ENCODE peak calls at places on chromosome 6, in five cellular contexts. K, L, W, M and D are unnamed samples. For H3K4me1, the result is how much of the 10 kb centered on the place peaks cover.

GRCh38 chr6:131682427-131682826 is 18.8 kb downstream of the OR2A4 start:
- DNase-seq in K (no peak), L (no peak), W (no peak), M (no peak), D (no peak)

GRCh38 chr6:123193298-123193697 is 197.3 kb downstream of the CLVS2 start:
- DNase-seq in K (no peak), L (no peak), W (no peak), M (no peak), D (no peak)

GRCh38 chr6:9938801-9939200 is 476.1 kb downstream of the TFAP2A start:
- DNase-seq in K (no peak), L (no peak), W (no peak), M (no peak), D (peak)

GRCh38 chr6:127341471-127342202 is 1.8 kb downstream of the ECHDC1 start:
- DNase-seq in K (no peak), L (no peak), W (no peak), M (no peak), D (no peak)

GRCh38 chr6:110689275-110689935 is 125.9 kb downstream of the CDK19 start:
- DNase-seq in K (no peak), L (no peak), W (peak), M (peak), D (no peak)

GRCh38 chr6:43242908-43243648 is at the start of gene TTBK1:
- DNase-seq in K (no peak), L (no peak), W (peak), M (no peak), D (peak)

GRCh38 chr6:17894191-17894590 is 93.2 kb downstream of the KIF13A start:
- DNase-seq in K (no peak), L (no peak), W (no peak), M (no peak), D (no peak)

GRCh38 chr6:3455490-3456394 is 1.1 kb downstream of the SLC22A23 start:
- DNase-seq in K (peak), L (no peak), W (peak), M (peak), D (peak)

GRCh38 chr6:52547647-52548352 is 29.1 kb downstream of the TRAM2 start:
- DNase-seq in K (peak), L (no peak), W (no peak), M (no peak), D (no peak)

GRCh38 chr6:68159433-68159832 is 475.6 kb upstream of the ADGRB3 start:
- DNase-seq in K (no peak), L (no peak), W (no peak), M (no peak), D (no peak)

GRCh38 chr6:31900917-31901414 is 920 bp downstream of the ZBTB12 start:
- DNase-seq in K (peak), L (no peak), W (peak), M (peak), D (peak)

GRCh38 chr6:31899882-31900722 is 1.8 kb downstream of the ZBTB12 start:
- DNase-seq in K (no peak), L (no peak), W (no peak), M (no peak), D (no peak)

GRCh38 chr6:31897612-31898199 is at the start of gene EHMT2:
- DNase-seq in K (peak), L (peak), W (peak), M (peak), D (peak)

GRCh38 chr6:31898200-31899011 is 908 bp upstream of the EHMT2 start:
- DNase-seq in K (no peak), L (no peak), W (peak), M (peak), D (peak)

GRCh38 chr6:31899215-31899614 is 1.7 kb upstream of the EHMT2 start:
- DNase-seq in K (no peak), L (no peak), W (no peak), M (no peak), D (no peak)
- H3K4me1 ChIP-seq in K (under half), L (under half), W (under half), M (under half), D (under half)

GRCh38 chr6:49563006-49563886 is 12.8 kb downstream of the C6orf141 start:
- DNase-seq in K (no peak), L (no peak), W (peak), M (peak), D (no peak)
- H3K4me1 ChIP-seq in K (under half), L (under half), W (under half), M (under half), D (under half)

GRCh38 chr6:96743496-96743895 is 93.8 kb downstream of the GPR63 start:
- DNase-seq in K (no peak), L (no peak), W (no peak), M (peak), D (no peak)

DNA sequence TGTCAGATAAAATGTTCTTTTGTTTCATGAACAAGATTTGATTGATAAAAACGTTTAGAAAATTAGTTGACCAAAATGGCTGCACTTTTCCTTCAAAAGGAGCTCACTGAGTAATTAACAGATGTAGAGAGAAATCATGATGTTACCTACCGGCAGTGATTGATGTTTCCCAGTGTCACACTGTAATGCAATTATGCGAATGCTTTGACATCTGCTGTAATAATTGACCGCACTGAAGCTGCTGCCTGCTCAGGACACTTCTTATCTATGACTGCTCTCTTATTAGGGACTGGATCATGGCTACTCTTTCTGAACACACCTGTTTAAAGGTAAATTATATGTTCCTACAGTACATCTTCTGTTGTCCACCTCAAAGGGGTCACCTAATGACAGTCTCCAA is 94.6 kb downstream of the GPR63 start:
- DNase-seq in K (no peak), L (no peak), W (no peak), M (no peak), D (no peak)
- H3K4me1 ChIP-seq in K (under half), L (under half), W (under half), M (under half), D (under half)

GRCh38 chr6:46676604-46677313 is 10.9 kb upstream of the TDRD6 start:
- DNase-seq in K (no peak), L (no peak), W (no peak), M (no peak), D (no peak)

GRCh38 chr6:46677314-46677654 is 10.4 kb upstream of the TDRD6 start:
- DNase-seq in K (no peak), L (no peak), W (peak), M (peak), D (peak)

DNA sequence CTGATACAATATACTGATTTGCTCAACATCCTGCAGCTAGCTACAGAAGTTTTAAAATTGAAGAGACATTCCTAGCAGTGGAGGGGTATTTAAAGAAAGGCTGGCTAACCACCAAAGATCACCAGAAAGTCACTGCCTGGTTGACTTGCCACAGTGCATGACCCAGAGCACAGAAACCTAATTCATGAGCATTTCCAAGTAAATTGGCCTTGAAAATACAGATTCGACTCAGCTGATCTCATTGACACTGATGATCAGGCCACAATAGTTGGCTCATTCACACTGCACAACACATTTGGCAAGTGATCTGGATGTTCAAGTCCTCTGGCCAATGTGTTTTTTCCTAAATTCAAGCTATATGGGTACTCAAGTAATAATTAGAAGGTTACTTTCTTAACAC is 13.3 kb upstream of the TDRD6 start:
- DNase-seq in K (no peak), L (no peak), W (no peak), M (no peak), D (no peak)
- H3K4me1 ChIP-seq in K (under half), L (under half), W (under half), M (under half), D (under half)

DNA sequence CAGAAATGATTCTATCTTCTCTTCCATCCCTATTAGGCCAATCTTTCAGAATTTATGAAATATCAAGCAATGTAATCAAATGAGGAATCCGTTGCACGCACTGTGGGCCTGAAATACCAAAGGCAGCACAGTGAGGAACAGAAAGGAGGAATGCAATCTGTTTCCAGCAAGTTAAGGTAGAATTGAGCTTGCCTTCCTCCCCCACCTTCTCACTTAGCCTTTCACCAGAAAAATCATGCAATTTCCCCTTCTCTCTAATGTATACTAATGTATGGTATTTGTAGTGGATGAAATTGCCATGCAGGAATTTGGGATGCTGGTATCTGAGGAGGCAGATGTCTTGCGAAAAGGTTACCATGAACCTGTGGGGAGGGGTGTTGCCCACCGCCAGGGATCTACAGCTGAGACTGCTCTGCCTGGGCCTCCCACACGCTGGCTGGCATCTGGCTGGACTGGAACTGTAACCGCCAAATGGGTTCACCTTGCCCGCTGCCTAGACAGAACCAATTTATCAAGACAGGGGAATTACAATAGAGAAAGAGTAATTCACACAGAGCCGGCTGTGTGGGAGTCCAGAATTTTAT is 222.4 kb upstream of the MYLIP start:
- DNase-seq in K (no peak), L (no peak), W (no peak), M (no peak), D (no peak)
- H3K4me1 ChIP-seq in K (under half), L (under half), W (half or more), M (under half), D (under half)

GRCh38 chr6:20704325-20704724 is 170.1 kb downstream of the CDKAL1 start:
- DNase-seq in K (no peak), L (no peak), W (no peak), M (no peak), D (no peak)
- H3K4me1 ChIP-seq in K (under half), L (under half), W (under half), M (under half), D (half or more)